ENCODE peak calls at places on chromosome 13, in four cellular contexts. L is cardiac muscle cell; O is CD8-positive, alpha-beta memory T cell; C is MM.1S. U is an unnamed sample.

GRCh38 chr13:28138012-28138755 is at the start of gene PAN3:
- DNase-seq in L (peak; percentile 93), O (peak; percentile 91), C (peak; percentile 80), U (peak; percentile 94)

GRCh38 chr13:80030491-80030890 is 310.4 kb downstream of the SPRY2 start:
- DNase-seq in L (peak; percentile 40), O (no peak), C (no peak), U (peak; percentile 61)

GRCh38 chr13:97261254-97262015 is 39.3 kb downstream of the MBNL2 start:
- DNase-seq in L (no peak), O (peak; percentile 34), C (no peak), U (no peak)

GRCh38 chr13:77388944-77389616 is 62.2 kb upstream of the MYCBP2 start:
- DNase-seq in L (no peak), O (no peak), C (no peak), U (no peak)

GRCh38 chr13:59677966-59678814 is 485.5 kb downstream of the DIAPH3 start:
- DNase-seq in L (peak; percentile 83), O (no peak), C (peak; percentile 59), U (peak; percentile 82)

GRCh38 chr13:36804588-36804987 is 14.4 kb upstream of the RFXAP start:
- DNase-seq in L (no peak), O (no peak), C (no peak), U (no peak)

GRCh38 chr13:114152285-114152645 is 19.8 kb upstream of the RASA3 start:
- DNase-seq in L (no peak), O (no peak), C (no peak), U (no peak)

GRCh38 chr13:66585669-66586203 is 644.4 kb downstream of the PCDH9 start:
- DNase-seq in L (peak; percentile 16), O (no peak), C (no peak), U (no peak)

GRCh38 chr13:113119166-113119821 is 3.3 kb upstream of the F10 start:
- DNase-seq in L (no peak), O (no peak), C (no peak), U (no peak)

GRCh38 chr13:72565893-72566292 is 161.5 kb downstream of the MZT1 start:
- DNase-seq in L (peak; percentile 39), O (no peak), C (peak; percentile 18), U (peak; percentile 42)

GRCh38 chr13:20882206-20882605 is 20.3 kb downstream of the XPO4 start:
- DNase-seq in L (no peak), O (no peak), C (no peak), U (peak; percentile 14)

GRCh38 chr13:99983401-99984133 is 2.0 kb downstream of the ZIC2 start:
- DNase-seq in L (no peak), O (no peak), C (no peak), U (no peak)

GRCh38 chr13:99980201-99981114 is 1.1 kb upstream of the ZIC2 start:
- DNase-seq in L (peak; percentile 71), O (peak; percentile 43), C (peak; percentile 85), U (peak; percentile 66)

GRCh38 chr13:99981115-99982020 is at the start of gene ZIC2:
- DNase-seq in L (peak; percentile 34), O (no peak), C (peak; percentile 61), U (no peak)

GRCh38 chr13:99982741-99983400 is 1.3 kb downstream of the ZIC2 start:
- DNase-seq in L (no peak), O (no peak), C (no peak), U (no peak)

DNA sequence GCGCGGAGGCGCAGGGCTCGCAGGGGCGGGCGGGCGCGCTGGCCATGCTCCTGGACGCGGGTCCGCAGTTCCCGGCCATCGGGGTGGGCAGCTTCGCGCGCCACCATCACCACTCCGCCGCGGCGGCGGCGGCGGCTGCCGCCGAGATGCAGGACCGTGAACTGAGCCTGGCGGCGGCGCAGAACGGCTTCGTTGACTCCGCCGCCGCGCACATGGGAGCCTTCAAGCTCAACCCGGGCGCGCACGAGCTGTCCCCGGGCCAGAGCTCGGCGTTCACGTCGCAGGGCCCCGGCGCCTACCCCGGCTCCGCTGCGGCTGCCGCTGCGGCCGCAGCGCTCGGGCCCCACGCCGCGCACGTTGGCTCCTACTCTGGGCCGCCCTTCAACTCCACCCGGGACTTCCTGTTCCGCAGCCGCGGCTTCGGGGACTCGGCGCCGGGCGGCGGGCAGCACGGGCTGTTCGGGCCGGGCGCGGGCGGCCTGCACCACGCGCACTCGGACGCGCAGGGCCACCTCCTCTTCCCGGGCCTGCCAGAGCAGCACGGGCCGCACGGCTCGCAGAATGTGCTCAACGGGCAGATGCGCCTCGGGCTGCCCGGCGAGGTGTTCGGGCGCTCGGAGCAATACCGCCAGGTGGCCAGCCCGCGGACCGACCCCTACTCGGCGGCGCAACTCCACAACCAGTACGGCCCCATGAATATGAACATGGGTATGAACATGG is 597 bp downstream of the ZIC2 start:
- DNase-seq in L (no peak), O (no peak), C (no peak), U (no peak)
- H3K4me3 ChIP-seq in L (peak overlapping the region; percentile 54), O (no peak overlapping the region), C (no peak overlapping the region), U (peak overlapping the region; percentile 10)

GRCh38 chr13:82693607-82694006 is 1188.7 kb downstream of the SLITRK1 start:
- DNase-seq in L (no peak), O (no peak), C (no peak), U (no peak)

GRCh38 chr13:82688400-82688999 is 1193.8 kb downstream of the SLITRK1 start:
- DNase-seq in L (peak; percentile 13), O (peak; percentile 10), C (peak; percentile 76), U (peak; percentile 13)
- H3K4me3 ChIP-seq in L (no peak overlapping the region), O (peak overlapping the region; percentile 8), C (peak overlapping the region; percentile 54), U (peak overlapping the region; percentile 19)

GRCh38 chr13:23161176-23161825 is 19.5 kb upstream of the SGCG start:
- DNase-seq in L (peak; percentile 18), O (no peak), C (no peak), U (no peak)
- H3K4me3 ChIP-seq in L (no peak overlapping the region), O (no peak overlapping the region), C (no peak overlapping the region), U (no peak overlapping the region)

DNA sequence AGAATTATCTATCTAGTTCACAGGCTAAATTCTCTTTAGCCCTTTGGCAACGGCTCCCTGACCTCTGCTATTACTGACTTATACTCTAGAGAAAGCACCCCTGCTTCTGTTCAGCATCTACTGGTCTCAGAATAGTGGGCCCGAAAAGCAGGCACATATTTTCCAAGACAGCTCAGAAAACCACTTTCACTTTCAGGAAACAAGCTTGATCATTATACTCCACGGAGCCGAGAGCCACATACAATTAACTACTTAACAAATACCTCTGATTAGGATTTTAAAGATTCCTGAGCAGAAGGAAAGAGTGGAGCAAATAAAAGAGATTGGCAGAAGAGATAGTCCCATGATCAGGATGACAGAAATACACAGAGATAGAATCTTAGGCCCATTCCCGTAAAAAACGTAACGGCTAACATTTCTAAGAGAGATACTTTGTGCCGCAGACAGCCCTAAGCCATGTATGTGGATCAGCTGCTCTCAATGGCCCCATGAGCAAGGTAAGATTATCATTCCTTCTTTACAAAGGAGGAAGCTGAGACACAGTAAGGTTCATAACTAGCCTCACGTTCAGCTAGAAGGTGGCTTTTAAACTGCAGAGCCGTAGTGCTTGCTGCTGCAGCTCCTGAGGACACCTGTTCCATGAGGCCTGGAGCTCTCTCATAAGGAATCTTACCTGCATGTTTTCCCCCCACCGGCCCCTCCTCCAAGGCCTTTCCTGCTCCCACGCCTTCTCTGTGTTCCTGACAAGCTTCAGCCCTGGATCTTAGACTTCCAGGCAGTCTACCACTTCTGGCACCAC is 227.2 kb downstream of the FOXO1 start:
- DNase-seq in L (peak; percentile 74), O (no peak), C (no peak), U (peak; percentile 71)
- H3K4me3 ChIP-seq in L (no peak overlapping the region), O (peak overlapping the region; percentile 15), C (no peak overlapping the region), U (no peak overlapping the region)

DNA sequence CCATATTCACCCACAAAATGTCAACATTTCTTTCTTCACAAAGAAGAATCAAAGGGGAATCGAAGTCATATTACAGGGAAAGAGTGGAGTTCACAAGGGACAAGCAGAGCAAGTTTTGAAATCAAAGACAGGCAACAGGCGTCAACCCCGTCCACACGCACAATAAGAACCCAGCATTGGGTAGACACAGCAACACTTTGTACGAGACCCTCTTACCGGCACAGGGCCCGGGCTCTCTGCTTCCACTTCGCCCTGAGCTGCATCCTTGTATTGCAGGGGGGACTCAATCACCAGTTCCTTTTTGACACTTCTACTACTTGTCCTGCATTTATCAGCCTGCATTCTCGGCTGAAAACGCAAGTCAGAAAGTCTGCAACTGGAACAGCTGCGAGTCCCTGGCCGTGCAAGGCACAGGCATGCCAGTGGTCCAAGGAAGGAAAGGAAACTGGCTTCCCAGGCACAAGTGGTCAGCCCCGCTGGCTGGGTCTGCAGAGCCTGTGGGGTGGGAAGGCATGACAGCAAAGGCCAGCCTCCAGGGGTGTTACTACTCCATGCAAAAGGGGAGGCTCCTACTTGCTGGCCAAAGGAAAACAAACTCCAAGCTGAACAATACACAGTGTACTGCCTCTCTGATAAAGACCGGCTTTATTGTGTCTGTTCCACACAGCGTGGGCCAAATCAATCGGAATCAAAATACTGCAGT is at the start of gene DOCK9:
- DNase-seq in L (peak; percentile 81), O (no peak), C (no peak), U (peak; percentile 85)
- H3K4me3 ChIP-seq in L (no peak within 1 kb of the TSS), O (no peak within 1 kb of the TSS), C (no peak within 1 kb of the TSS), U (peak within 1 kb of the TSS; percentile 49)

DNA sequence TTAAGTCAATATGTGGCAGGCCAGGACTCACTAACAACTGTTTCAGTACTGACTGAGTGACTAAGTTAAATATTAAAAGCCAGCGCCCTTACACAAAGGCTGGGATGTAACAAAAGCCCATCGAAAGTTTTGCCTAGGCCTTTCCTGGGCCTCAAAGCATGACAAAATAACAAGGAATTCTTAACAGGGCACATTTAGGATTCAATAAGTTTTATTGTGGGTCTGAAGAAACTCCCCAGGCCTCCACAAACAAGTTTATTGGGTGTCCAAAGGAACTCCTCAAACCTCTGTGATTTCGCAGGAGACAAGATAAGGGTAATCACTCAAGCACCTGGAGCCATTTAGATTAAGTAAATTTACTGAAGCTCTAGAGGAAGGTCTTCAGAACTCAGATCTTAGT is 130.7 kb upstream of the SGCG start:
- DNase-seq in L (no peak), O (no peak), C (no peak), U (no peak)
- H3K4me3 ChIP-seq in L (no peak overlapping the region), O (no peak overlapping the region), C (no peak overlapping the region), U (no peak overlapping the region)